ENCODE peak calls at places on chromosomes 5 and 9, in ten cellular contexts. W is tibial nerve, Y is transverse colon, M is ovary, U is sigmoid colon, Z is SK-N-SH, G is upper lobe of left lung, D is H1, F is stomach, S is GM12878. I is an unnamed sample.

GRCh38 chr9:133103183-133103986 is 17.7 kb downstream of the RALGDS start:
- DNase-seq in W (peak; percentile 64), Y (peak; percentile 77), M (peak; percentile 75), U (peak; percentile 82), Z (peak; percentile 93), G (peak; percentile 74), D (peak; percentile 93), F (peak; percentile 78), S (no peak), I (peak; percentile 72)

GRCh38 chr5:112004867-112005532 is 248.0 kb upstream of the NREP start:
- DNase-seq in W (no peak), Y (no peak), M (no peak), U (no peak), Z (no peak), G (no peak), D (no peak), F (no peak), S (peak; percentile 53), I (no peak)

GRCh38 chr5:74903165-74903787 is 37.1 kb upstream of the FAM169A start:
- DNase-seq in W (no peak), Y (peak; percentile 71), M (no peak), U (no peak), Z (peak; percentile 30), G (peak; percentile 74), D (peak; percentile 81), F (peak; percentile 71), S (no peak), I (peak; percentile 57)

GRCh38 chr9:112103405-112103804 is 71.7 kb downstream of the SUSD1 start:
- DNase-seq in W (no peak), Y (no peak), M (no peak), U (no peak), Z (no peak), G (no peak), D (no peak), F (no peak), S (no peak), I (no peak)

GRCh38 chr5:73911761-73912393 is 285.9 kb downstream of the ARHGEF28 start:
- DNase-seq in W (no peak), Y (no peak), M (no peak), U (no peak), Z (no peak), G (no peak), D (no peak), F (no peak), S (no peak), I (no peak)

GRCh38 chr5:76386360-76386759 is 16.7 kb upstream of the IQGAP2 start:
- DNase-seq in W (no peak), Y (peak; percentile 88), M (no peak), U (no peak), Z (no peak), G (peak; percentile 84), D (no peak), F (peak; percentile 98), S (no peak), I (no peak)

GRCh38 chr5:132193165-132193694 is 34.4 kb downstream of the P4HA2 start:
- DNase-seq in W (no peak), Y (no peak), M (no peak), U (no peak), Z (no peak), G (no peak), D (no peak), F (no peak), S (no peak), I (no peak)

GRCh38 chr9:2234371-2234893 is 219.3 kb downstream of the SMARCA2 start:
- DNase-seq in W (no peak), Y (no peak), M (peak; percentile 56), U (peak; percentile 71), Z (peak; percentile 64), G (no peak), D (no peak), F (no peak), S (no peak), I (no peak)

GRCh38 chr9:113176748-113177147 is 25.9 kb downstream of the SLC31A2 start:
- DNase-seq in W (no peak), Y (no peak), M (no peak), U (no peak), Z (no peak), G (peak; percentile 43), D (no peak), F (no peak), S (no peak), I (no peak)

GRCh38 chr9:118594428-118594827 is 774.8 kb downstream of the BRINP1 start:
- DNase-seq in W (no peak), Y (no peak), M (no peak), U (no peak), Z (no peak), G (no peak), D (no peak), F (no peak), S (no peak), I (no peak)

GRCh38 chr9:118596374-118597015 is 772.7 kb downstream of the BRINP1 start:
- DNase-seq in W (no peak), Y (no peak), M (no peak), U (no peak), Z (no peak), G (no peak), D (no peak), F (no peak), S (no peak), I (no peak)

GRCh38 chr9:118595719-118596305 is 773.4 kb downstream of the BRINP1 start:
- DNase-seq in W (no peak), Y (peak; percentile 7), M (no peak), U (peak; percentile 66), Z (peak; percentile 28), G (peak; percentile 24), D (peak; percentile 51), F (no peak), S (no peak), I (peak; percentile 65)
- TF ChIP-seq EP300 in W (no peak), Y (no peak), M (no peak), U (no peak), Z (no peak), G (no peak), D (no peak), F (no peak), S (no peak), I (no peak)

DNA sequence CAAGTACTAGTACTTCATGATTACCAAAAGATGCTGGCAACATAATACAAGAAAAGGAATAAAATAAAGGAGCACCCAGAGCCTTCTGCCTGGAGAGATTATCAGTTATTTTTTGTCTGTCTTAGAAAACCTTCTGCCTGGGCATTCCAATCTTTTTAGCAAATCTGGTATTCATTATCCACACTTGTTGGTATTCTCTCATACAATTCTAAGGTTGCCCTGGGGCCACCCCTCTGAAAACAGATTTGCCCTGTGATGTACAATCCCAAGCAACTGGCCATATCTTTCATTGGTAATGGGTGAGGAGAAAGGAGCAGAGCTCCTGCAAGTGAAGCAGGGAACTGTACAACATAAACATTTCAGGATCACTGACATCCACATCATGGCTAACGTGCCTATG is 47.8 kb downstream of the WDR41 start:
- DNase-seq in W (no peak), Y (no peak), M (no peak), U (no peak), Z (no peak), G (no peak), D (no peak), F (no peak), S (no peak), I (no peak)
- TF ChIP-seq EP300 in W (no peak), Y (no peak), M (no peak), U (no peak), Z (no peak), G (no peak), D (no peak), F (no peak), S (no peak), I (no peak)

GRCh38 chr5:67354051-67354450 is 157.5 kb upstream of the CD180 start:
- DNase-seq in W (no peak), Y (no peak), M (no peak), U (no peak), Z (no peak), G (no peak), D (no peak), F (no peak), S (no peak), I (no peak)

GRCh38 chr5:67350185-67350584 is 153.6 kb upstream of the CD180 start:
- DNase-seq in W (no peak), Y (no peak), M (no peak), U (no peak), Z (no peak), G (peak; percentile 24), D (no peak), F (no peak), S (no peak), I (no peak)

GRCh38 chr5:67353500-67353931 is 156.9 kb upstream of the CD180 start:
- DNase-seq in W (no peak), Y (peak; percentile 21), M (no peak), U (no peak), Z (no peak), G (peak; percentile 46), D (no peak), F (no peak), S (no peak), I (no peak)

GRCh38 chr5:67347821-67348220 is 151.2 kb upstream of the CD180 start:
- DNase-seq in W (no peak), Y (no peak), M (no peak), U (no peak), Z (no peak), G (no peak), D (no peak), F (no peak), S (no peak), I (no peak)

DNA sequence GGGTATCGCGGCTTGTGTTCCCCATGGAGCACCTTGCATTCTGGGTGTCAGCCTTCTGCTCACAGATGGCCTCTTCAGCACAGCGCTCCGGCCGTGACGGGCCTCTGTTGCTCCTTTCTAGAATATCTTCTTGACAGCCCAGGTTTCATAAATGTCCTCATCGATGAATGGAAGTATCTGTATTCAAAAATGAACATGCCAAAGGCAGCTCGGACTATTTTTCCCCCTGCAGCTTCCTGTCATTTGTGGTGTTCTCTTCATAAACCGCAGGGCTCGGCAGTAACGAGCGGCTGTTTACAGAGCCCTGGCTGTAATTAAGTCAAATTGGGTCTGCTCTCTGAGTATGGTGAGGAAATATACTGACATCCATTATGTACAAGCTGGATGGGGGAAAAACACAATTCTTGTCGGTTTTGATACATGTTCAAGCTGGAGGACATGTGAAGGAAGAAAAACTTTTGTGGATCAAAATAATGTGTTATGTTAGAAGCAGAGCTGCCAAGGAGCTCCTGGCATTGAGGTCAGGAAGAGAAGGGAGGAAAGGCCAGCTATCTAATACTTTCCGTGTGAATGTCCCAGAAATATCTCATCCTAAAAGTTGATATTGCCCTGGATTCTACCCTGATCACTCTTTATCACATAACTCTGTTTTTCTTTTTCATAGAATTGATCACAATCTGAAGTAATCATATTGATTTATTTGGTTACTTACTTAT is 154.2 kb upstream of the CD180 start:
- DNase-seq in W (no peak), Y (peak; percentile 22), M (no peak), U (peak; percentile 54), Z (peak; percentile 26), G (peak; percentile 30), D (no peak), F (no peak), S (no peak), I (no peak)
- TF ChIP-seq EP300 in W (peak; percentile 5), Y (no peak), M (no peak), U (no peak), Z (no peak), G (no peak), D (no peak), F (no peak), S (no peak), I (no peak)

DNA sequence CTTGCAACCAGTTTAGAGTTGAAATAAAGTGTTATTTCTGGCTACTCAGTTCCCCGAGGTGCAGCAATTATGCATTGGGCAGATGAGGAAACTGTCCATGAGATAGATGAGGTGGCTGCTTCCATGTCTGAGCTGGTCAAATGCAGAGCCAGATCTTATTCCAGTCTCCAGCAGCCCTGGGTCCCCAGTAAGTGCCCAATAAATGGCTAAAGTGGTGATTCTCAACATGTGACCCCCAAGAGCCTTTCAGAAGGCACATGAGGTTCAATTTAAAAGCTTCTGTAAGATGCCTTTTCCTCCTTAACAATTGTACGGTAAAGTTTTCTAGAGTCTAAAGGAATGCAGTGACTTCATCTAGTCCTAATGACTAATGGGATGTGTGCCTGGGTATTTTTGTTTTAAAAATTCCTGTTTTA is 17.5 kb downstream of the ATOX1 start:
- DNase-seq in W (no peak), Y (no peak), M (no peak), U (no peak), Z (no peak), G (no peak), D (no peak), F (no peak), S (no peak), I (no peak)
- TF ChIP-seq EP300 in W (no peak), Y (no peak), M (no peak), U (no peak), Z (no peak), G (no peak), D (no peak), F (no peak), S (no peak), I (no peak)